ENCODE peak calls at places on chromosome 18, in four cellular contexts. G is adrenal gland, P is aorta, A is ovary. M is an unnamed sample.

GRCh38 chr18:51668101-51668500 is 470.6 kb upstream of the MEX3C start:
- DNase-seq in G (peak), A (peak), P (no peak), M (peak)

GRCh38 chr18:65942103-65942502 is 191.3 kb downstream of the CDH7 start:
- DNase-seq in G (no peak), A (no peak), P (no peak), M (no peak)

GRCh38 chr18:48975817-48976649 is 25.3 kb upstream of the SMAD7 start:
- DNase-seq in G (peak), P (peak), A (peak), M (peak)

GRCh38 chr18:27966872-27967271 is 210.1 kb downstream of the CDH2 start:
- DNase-seq in G (no peak), P (no peak), A (no peak), M (no peak)

GRCh38 chr18:35019929-35020328 is 21.3 kb upstream of the MAPRE2 start:
- DNase-seq in P (no peak), A (no peak), G (no peak), M (no peak)

GRCh38 chr18:48813833-48814489 is 136.8 kb downstream of the SMAD7 start:
- DNase-seq in G (no peak), P (peak), A (peak), M (peak)

GRCh38 chr18:77737412-77737811 is 487.8 kb downstream of the GALR1 start:
- DNase-seq in A (no peak), G (no peak), P (no peak), M (no peak)

GRCh38 chr18:51936115-51936514 is 403.9 kb upstream of the DCC start:
- DNase-seq in A (no peak), P (no peak), G (no peak), M (no peak)

GRCh38 chr18:23365602-23366001 is 87.5 kb upstream of the RIOK3 start:
- DNase-seq in P (no peak), G (no peak), A (no peak), M (no peak)

GRCh38 chr18:55007582-55007981 is 48.3 kb upstream of the CCDC68 start:
- DNase-seq in P (no peak), G (no peak), A (no peak), M (no peak)

GRCh38 chr18:47815486-47816270 is 114.8 kb downstream of the SMAD2 start:
- DNase-seq in P (no peak), G (no peak), A (no peak), M (no peak)

GRCh38 chr18:10927290-10927979 is 221.9 kb downstream of the PIEZO2 start:
- DNase-seq in A (peak), G (peak), P (no peak), M (no peak)

GRCh38 chr18:6666286-6666685 is 63.2 kb upstream of the ARHGAP28 start:
- DNase-seq in G (no peak), A (no peak), P (no peak), M (no peak)

GRCh38 chr18:14928396-14928795 is 180.4 kb downstream of the ANKRD30B start:
- DNase-seq in A (no peak), G (no peak), P (no peak), M (no peak)

GRCh38 chr18:38951633-38952032 is 1386.0 kb upstream of the CELF4 start:
- DNase-seq in A (no peak), G (no peak), P (no peak), M (no peak)

GRCh38 chr18:37249895-37250618 is 315.5 kb downstream of the CELF4 start:
- DNase-seq in P (no peak), G (no peak), A (no peak), M (no peak)

GRCh38 chr18:55997156-55997561 is 409.2 kb upstream of the TCF4 start:
- DNase-seq in P (no peak), A (no peak), G (no peak), M (no peak)

GRCh38 chr18:374735-375168 is 106.9 kb upstream of the THOC1 start:
- DNase-seq in A (no peak), G (peak), P (no peak), M (no peak)